ENCODE peak calls at places on chromosome 4, in seven cellular contexts. C is suprapubic skin, S is amniotic stem cell, U is left colon, K is GM10248, T is C1 segment of cervical spinal cord, G is H4. B is an unnamed sample.

GRCh38 chr4:77358315-77358928 is 201.4 kb downstream of the CCNG2 start:
- DNase-seq in C (no peak), S (no peak), U (no peak), K (peak; percentile 40), T (no peak), G (peak; percentile 25), B (peak; percentile 16)

GRCh38 chr4:169619518-169619957 is 840 bp upstream of the CLCN3 start:
- DNase-seq in C (no peak), S (peak; percentile 56), U (peak; percentile 70), K (peak; percentile 48), T (peak; percentile 43), G (peak; percentile 36), B (peak; percentile 71)

GRCh38 chr4:172750910-172751309 is 417.7 kb upstream of the GALNT7 start:
- DNase-seq in C (no peak), S (no peak), U (no peak), K (peak; percentile 18), T (no peak), G (no peak), B (no peak)

GRCh38 chr4:87309625-87310024 is 13.1 kb downstream of the HSD17B13 start:
- DNase-seq in C (no peak), S (no peak), U (no peak), K (no peak), T (no peak), G (no peak), B (no peak)

GRCh38 chr4:184513802-184514120 is 39.4 kb upstream of the IRF2 start:
- DNase-seq in C (no peak), S (no peak), U (no peak), K (no peak), T (no peak), G (no peak), B (no peak)

GRCh38 chr4:113759696-113760093 is 1.8 kb downstream of the CAMK2D start:
- DNase-seq in C (no peak), S (no peak), U (no peak), K (no peak), T (no peak), G (no peak), B (no peak)

GRCh38 chr4:46956451-46956850 is 36.9 kb downstream of the GABRA4 start:
- DNase-seq in C (no peak), S (no peak), U (no peak), K (no peak), T (no peak), G (no peak), B (no peak)

GRCh38 chr4:125187621-125188176 is 127.1 kb upstream of the FAT4 start:
- DNase-seq in C (no peak), S (no peak), U (no peak), K (no peak), T (no peak), G (peak; percentile 32), B (no peak)

GRCh38 chr4:84490663-84491062 is 8.4 kb downstream of the NKX6-1 start:
- DNase-seq in C (no peak), S (no peak), U (no peak), K (no peak), T (no peak), G (no peak), B (no peak)

GRCh38 chr4:184792950-184793555 is 32.7 kb downstream of the ACSL1 start:
- DNase-seq in C (no peak), S (peak; percentile 70), U (no peak), K (no peak), T (peak; percentile 44), G (peak; percentile 91), B (peak; percentile 63)

GRCh38 chr4:39043058-39043696 is 11.0 kb upstream of the TMEM156 start:
- DNase-seq in C (no peak), S (no peak), U (no peak), K (no peak), T (no peak), G (peak; percentile 52), B (no peak)

GRCh38 chr4:77493829-77494551 is 111.6 kb upstream of the CXCL13 start:
- DNase-seq in C (no peak), S (no peak), U (no peak), K (no peak), T (no peak), G (no peak), B (no peak)

GRCh38 chr4:151227731-151228130 is 49.2 kb upstream of the PRSS48 start:
- DNase-seq in C (peak; percentile 78), S (peak; percentile 62), U (no peak), K (no peak), T (peak; percentile 17), G (peak; percentile 11), B (no peak)